ENCODE peak calls at places on chromosome 11, in four cellular contexts. One of them, this sample, is unnamed.

GRCh38 chr11:126101241-126101929 is 38.7 kb upstream of the CDON start:
- DNase-seq in WTC11: no peak
- DNase-seq in GM12878: no peak
- DNase-seq in K562: no peak
- DNase-seq in this sample: no peak

GRCh38 chr11:33687733-33688479 is 12.7 kb downstream of the C11orf91 start:
- DNase-seq in WTC11: peak
- DNase-seq in GM12878: peak
- DNase-seq in K562: peak
- DNase-seq in this sample: peak

GRCh38 chr11:93820847-93821246 is 29.6 kb downstream of the VSTM5 start:
- DNase-seq in WTC11: no peak
- DNase-seq in GM12878: no peak
- DNase-seq in K562: no peak
- DNase-seq in this sample: no peak

GRCh38 chr11:28274216-28274615 is 166.0 kb downstream of the METTL15 start:
- DNase-seq in WTC11: no peak
- DNase-seq in GM12878: no peak
- DNase-seq in K562: no peak
- DNase-seq in this sample: no peak

GRCh38 chr11:17548444-17548843 is 1.4 kb downstream of the OTOG start:
- DNase-seq in WTC11: no peak
- DNase-seq in GM12878: no peak
- DNase-seq in K562: peak
- DNase-seq in this sample: no peak

GRCh38 chr11:78787696-78788095 is 213.0 kb upstream of the NARS2 start:
- DNase-seq in WTC11: no peak
- DNase-seq in GM12878: no peak
- DNase-seq in K562: no peak
- DNase-seq in this sample: no peak

GRCh38 chr11:110501428-110501827 is 71.7 kb downstream of the FDX1 start:
- DNase-seq in WTC11: no peak
- DNase-seq in GM12878: no peak
- DNase-seq in K562: no peak
- DNase-seq in this sample: no peak

GRCh38 chr11:34224434-34224966 is 119.1 kb downstream of the NAT10 start:
- DNase-seq in WTC11: no peak
- DNase-seq in GM12878: no peak
- DNase-seq in K562: no peak
- DNase-seq in this sample: no peak

GRCh38 chr11:57604289-57605010 is 7.0 kb downstream of the SERPING1 start:
- DNase-seq in WTC11: no peak
- DNase-seq in GM12878: no peak
- DNase-seq in K562: no peak
- DNase-seq in this sample: no peak

GRCh38 chr11:5043385-5043784 is 2.9 kb upstream of the OR52J3 start:
- DNase-seq in WTC11: no peak
- DNase-seq in GM12878: no peak
- DNase-seq in K562: no peak
- DNase-seq in this sample: no peak

GRCh38 chr11:72378704-72379383 is 55.5 kb downstream of the CLPB start:
- DNase-seq in WTC11: no peak
- DNase-seq in GM12878: no peak
- DNase-seq in K562: no peak
- DNase-seq in this sample: no peak

DNA sequence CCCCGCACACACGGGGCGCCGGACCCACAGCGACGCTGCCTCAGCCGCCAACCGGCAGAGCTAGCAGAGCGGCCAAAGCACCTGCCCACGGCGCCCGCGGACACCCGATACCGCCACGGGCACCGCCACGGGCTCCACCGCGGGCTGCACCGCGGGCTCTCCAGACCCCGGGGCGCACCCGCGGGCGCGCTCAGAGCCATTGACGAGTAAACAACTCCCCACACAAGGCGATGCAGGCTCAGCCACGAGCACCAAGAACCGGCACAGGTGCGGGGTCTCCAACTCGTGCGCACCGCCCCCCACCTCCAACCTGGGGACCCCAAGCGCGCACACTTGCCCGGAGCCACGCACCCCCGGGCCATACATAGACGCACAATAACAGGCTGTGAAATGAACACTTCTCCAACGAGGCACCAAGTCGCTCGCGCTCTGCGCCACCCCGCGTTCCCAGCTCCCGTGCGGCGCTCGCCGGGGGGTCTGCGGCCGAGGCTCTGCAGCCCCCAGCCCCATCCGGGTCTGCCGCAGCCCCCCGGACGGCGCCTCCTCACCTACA is 1.9 kb downstream of the IFITM10 start:
- DNase-seq in WTC11: no peak
- DNase-seq in GM12878: no peak
- DNase-seq in K562: no peak
- DNase-seq in this sample: peak
- TF ChIP-seq USF1 in WTC11: no peak
- TF ChIP-seq USF1 in GM12878: no peak
- TF ChIP-seq USF1 in K562: no peak
- TF ChIP-seq USF1 in this sample: no peak

GRCh38 chr11:85751738-85752137 is 59.2 kb downstream of the SYTL2 start:
- DNase-seq in WTC11: no peak
- DNase-seq in GM12878: no peak
- DNase-seq in K562: no peak
- DNase-seq in this sample: no peak
- TF ChIP-seq USF1 in WTC11: no peak
- TF ChIP-seq USF1 in GM12878: no peak
- TF ChIP-seq USF1 in K562: no peak
- TF ChIP-seq USF1 in this sample: no peak

GRCh38 chr11:44189986-44190882 is 94.8 kb downstream of the EXT2 start:
- DNase-seq in WTC11: no peak
- DNase-seq in GM12878: no peak
- DNase-seq in K562: no peak
- DNase-seq in this sample: no peak
- TF ChIP-seq USF1 in WTC11: no peak
- TF ChIP-seq USF1 in GM12878: no peak
- TF ChIP-seq USF1 in K562: no peak
- TF ChIP-seq USF1 in this sample: no peak

GRCh38 chr11:113375402-113375801 is 12.2 kb upstream of the ANKK1 start:
- DNase-seq in WTC11: no peak
- DNase-seq in GM12878: no peak
- DNase-seq in K562: peak
- DNase-seq in this sample: no peak
- TF ChIP-seq USF1 in WTC11: no peak
- TF ChIP-seq USF1 in GM12878: no peak
- TF ChIP-seq USF1 in K562: peak
- TF ChIP-seq USF1 in this sample: no peak

GRCh38 chr11:3807856-3808845 is at the start of gene PGAP2:
- DNase-seq in WTC11: peak
- DNase-seq in GM12878: no peak
- DNase-seq in K562: peak
- DNase-seq in this sample: peak

GRCh38 chr11:3810446-3810845 is 2.1 kb downstream of the PGAP2 start:
- DNase-seq in WTC11: no peak
- DNase-seq in GM12878: no peak
- DNase-seq in K562: no peak
- DNase-seq in this sample: no peak

GRCh38 chr11:3810951-3811350 is 2.6 kb downstream of the PGAP2 start:
- DNase-seq in WTC11: no peak
- DNase-seq in GM12878: no peak
- DNase-seq in K562: no peak
- DNase-seq in this sample: no peak

GRCh38 chr11:3809624-3809928 is 1.2 kb downstream of the PGAP2 start:
- DNase-seq in WTC11: no peak
- DNase-seq in GM12878: no peak
- DNase-seq in K562: no peak
- DNase-seq in this sample: no peak

DNA sequence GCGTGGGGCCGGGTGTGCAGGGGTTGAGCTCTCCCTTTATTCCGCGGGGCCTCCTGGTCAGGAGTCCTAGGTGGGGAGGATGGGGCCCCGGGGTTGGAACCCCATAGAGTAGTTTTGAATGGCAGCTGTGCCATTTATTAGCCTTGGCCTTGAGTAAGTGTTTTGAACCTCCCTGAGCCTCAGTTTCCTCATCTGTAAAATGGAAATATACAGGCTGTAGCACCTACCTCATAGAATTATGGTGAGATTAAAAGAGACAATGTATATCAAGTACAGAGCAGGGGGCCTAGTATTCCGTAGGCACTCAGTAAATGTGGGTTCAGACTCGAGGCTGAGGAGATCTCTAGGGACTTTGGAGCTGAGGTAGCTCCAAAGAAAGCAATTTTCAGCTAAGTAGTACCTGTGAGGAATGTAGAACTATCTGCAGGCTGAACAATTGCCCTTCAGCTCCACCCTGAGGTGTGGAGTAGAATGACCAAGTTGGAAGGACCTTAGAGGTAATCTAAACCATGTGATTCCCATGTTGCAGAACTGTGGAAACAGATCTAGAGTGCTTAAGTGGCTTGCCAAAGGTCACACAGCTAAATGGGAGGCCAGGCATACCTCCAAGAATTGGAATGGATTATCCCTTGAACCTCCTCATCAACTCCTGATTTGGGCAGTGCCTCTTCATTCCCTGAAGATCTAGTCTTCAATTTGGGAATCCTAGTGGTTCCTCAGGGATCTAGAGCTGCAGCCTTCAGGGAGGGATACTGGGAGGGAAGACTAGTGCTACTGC is 675 bp downstream of the PGAP2 start:
- DNase-seq in WTC11: peak
- DNase-seq in GM12878: peak
- DNase-seq in K562: peak
- DNase-seq in this sample: peak
- TF ChIP-seq USF1 in WTC11: no peak
- TF ChIP-seq USF1 in GM12878: no peak
- TF ChIP-seq USF1 in K562: peak
- TF ChIP-seq USF1 in this sample: no peak